ENCODE peak calls at places on chromosome 3, in nine cellular contexts. X is prostate gland, Z is gastrocnemius medialis, R is body of pancreas, O is endothelial cell of umbilical vein, L is HCT116, K is fibroblast of pulmonary artery, E is GM06990, S is astrocyte of the spinal cord. C is an unnamed sample.

GRCh38 chr3:133472242-133472641 is 72.4 kb downstream of the BFSP2 start:
- DNase-seq in Z (peak; percentile 44), S (no peak), L (no peak), X (no peak), R (peak; percentile 68), O (no peak), K (no peak), E (no peak), C (peak; percentile 37)

GRCh38 chr3:182325213-182325941 is 467.9 kb upstream of the ATP11B start:
- DNase-seq in S (peak; percentile 30), X (no peak), Z (no peak), O (peak; percentile 11), R (no peak), E (peak; percentile 30), L (no peak), K (no peak), C (no peak)

GRCh38 chr3:193211984-193212383 is 29.0 kb upstream of the PLAAT1 start:
- DNase-seq in Z (no peak), R (no peak), O (no peak), E (no peak), S (no peak), K (no peak), L (no peak), X (no peak), C (no peak)

GRCh38 chr3:187318819-187319616 is 27.5 kb upstream of the MASP1 start:
- DNase-seq in X (no peak), E (no peak), S (peak; percentile 68), L (peak; percentile 42), K (peak; percentile 82), O (peak; percentile 60), R (peak; percentile 62), Z (peak; percentile 23), C (peak; percentile 92)

GRCh38 chr3:10515884-10516495 is 10.6 kb upstream of the ATP2B2 start:
- DNase-seq in O (no peak), Z (no peak), R (no peak), E (no peak), L (no peak), X (no peak), S (no peak), K (no peak), C (no peak)

GRCh38 chr3:4417449-4417848 is 49.6 kb downstream of the SUMF1 start:
- DNase-seq in Z (no peak), K (peak; percentile 70), R (no peak), S (peak; percentile 84), L (no peak), O (no peak), X (peak; percentile 18), E (no peak), C (peak; percentile 27)

GRCh38 chr3:27378331-27378730 is 9.1 kb upstream of the NEK10 start:
- DNase-seq in S (no peak), E (no peak), K (no peak), L (no peak), O (no peak), X (no peak), Z (no peak), R (no peak), C (no peak)

GRCh38 chr3:53103566-53104296 is 26.5 kb downstream of the RFT1 start:
- DNase-seq in O (peak; percentile 56), Z (no peak), E (no peak), L (no peak), R (no peak), S (no peak), X (no peak), K (peak; percentile 51), C (peak; percentile 10)

GRCh38 chr3:102053375-102053989 is 204.2 kb downstream of the NFKBIZ start:
- DNase-seq in Z (no peak), L (no peak), E (no peak), O (peak; percentile 63), S (peak; percentile 74), K (peak; percentile 65), X (no peak), R (no peak), C (peak; percentile 45)

GRCh38 chr3:164458986-164459385 is 619.3 kb downstream of the SI start:
- DNase-seq in R (no peak), Z (no peak), E (no peak), K (peak; percentile 39), L (no peak), O (no peak), X (no peak), S (peak; percentile 80), C (peak; percentile 78)

GRCh38 chr3:105823149-105823866 is 45.5 kb downstream of the CBLB start:
- DNase-seq in K (peak; percentile 88), L (peak; percentile 70), O (peak; percentile 63), Z (no peak), S (peak; percentile 94), R (no peak), X (no peak), E (no peak), C (peak; percentile 87)

GRCh38 chr3:147941984-147942383 is 532.8 kb downstream of the ZIC1 start:
- DNase-seq in S (no peak), X (no peak), K (no peak), R (no peak), E (no peak), O (no peak), Z (no peak), L (no peak), C (no peak)

GRCh38 chr3:147940846-147941245 is 531.7 kb downstream of the ZIC1 start:
- DNase-seq in E (no peak), X (no peak), R (no peak), S (no peak), L (no peak), Z (no peak), O (no peak), K (no peak), C (no peak)

GRCh38 chr3:147943265-147943945 is 534.2 kb downstream of the ZIC1 start:
- DNase-seq in O (peak; percentile 85), K (peak; percentile 84), Z (no peak), R (no peak), S (peak; percentile 94), L (peak; percentile 47), X (no peak), E (no peak), C (peak; percentile 89)

GRCh38 chr3:147940400-147940799 is 531.2 kb downstream of the ZIC1 start:
- DNase-seq in O (no peak), X (no peak), E (no peak), L (no peak), K (no peak), R (no peak), S (peak; percentile 48), Z (no peak), C (no peak)

GRCh38 chr3:147945968-147946519 is 536.9 kb downstream of the ZIC1 start:
- DNase-seq in R (peak; percentile 72), X (no peak), O (peak; percentile 68), E (no peak), S (peak; percentile 98), K (peak; percentile 91), L (peak; percentile 32), Z (no peak), C (peak; percentile 89)
- TF ChIP-seq CTCF in R (peak; percentile 64), X (no peak), O (peak; percentile 40), E (peak; percentile 67), S (peak; percentile 82), K (peak; percentile 89), L (peak; percentile 36), Z (peak; percentile 45), C (peak; percentile 87)

GRCh38 chr3:24829632-24830229 is 335.1 kb upstream of the THRB start:
- DNase-seq in L (no peak), E (no peak), O (peak; percentile 5), X (peak; percentile 15), Z (no peak), R (peak; percentile 57), S (peak; percentile 9), K (no peak), C (no peak)

GRCh38 chr3:24830230-24831152 is 335.8 kb upstream of the THRB start:
- DNase-seq in S (no peak), R (peak; percentile 10), L (no peak), K (no peak), Z (no peak), O (no peak), E (no peak), X (no peak), C (no peak)

GRCh38 chr3:24834442-24834841 is 339.8 kb upstream of the THRB start:
- DNase-seq in S (no peak), O (no peak), K (no peak), L (no peak), X (no peak), Z (no peak), E (no peak), R (no peak), C (no peak)

GRCh38 chr3:24832878-24833277 is 338.2 kb upstream of the THRB start:
- DNase-seq in R (no peak), S (no peak), L (no peak), Z (no peak), X (no peak), O (no peak), K (no peak), E (no peak), C (no peak)

GRCh38 chr3:24829011-24829581 is 334.4 kb upstream of the THRB start:
- DNase-seq in S (no peak), R (peak; percentile 73), L (no peak), O (peak; percentile 14), E (no peak), X (peak; percentile 55), Z (peak; percentile 31), K (no peak), C (no peak)
- H3K4me3 ChIP-seq in S (peak overlapping the region; percentile 24), R (no peak overlapping the region), L (no peak overlapping the region), O (no peak overlapping the region), E (no peak overlapping the region), X (peak overlapping the region; percentile 51), Z (peak overlapping the region; percentile 61), K (no peak overlapping the region), C (no peak overlapping the region)

DNA sequence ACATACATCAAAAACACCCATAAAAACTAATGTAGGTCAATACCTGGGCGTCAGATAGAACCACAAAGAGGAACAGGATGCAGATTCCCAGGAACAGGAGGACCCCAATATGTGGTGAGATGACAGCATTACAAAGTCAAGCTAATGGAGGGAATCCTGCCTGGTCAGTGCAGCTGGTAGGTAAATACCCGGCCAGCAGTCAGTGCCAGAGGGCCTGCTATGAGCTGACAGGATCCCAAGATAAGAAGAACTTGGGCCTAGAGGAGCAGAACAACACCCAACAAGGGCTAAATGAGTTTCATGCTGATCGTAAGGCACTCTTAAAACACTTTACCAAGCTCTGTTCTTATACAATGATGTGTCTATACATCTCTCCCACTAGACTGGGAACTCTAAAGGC is 61.2 kb upstream of the KCNMB2 start:
- DNase-seq in O (no peak), R (peak; percentile 76), Z (no peak), K (no peak), S (no peak), X (peak; percentile 12), L (no peak), E (no peak), C (no peak)
- TF ChIP-seq CTCF in O (no peak), R (peak; percentile 40), Z (no peak), K (no peak), S (no peak), X (no peak), L (no peak), E (no peak), C (no peak)

DNA sequence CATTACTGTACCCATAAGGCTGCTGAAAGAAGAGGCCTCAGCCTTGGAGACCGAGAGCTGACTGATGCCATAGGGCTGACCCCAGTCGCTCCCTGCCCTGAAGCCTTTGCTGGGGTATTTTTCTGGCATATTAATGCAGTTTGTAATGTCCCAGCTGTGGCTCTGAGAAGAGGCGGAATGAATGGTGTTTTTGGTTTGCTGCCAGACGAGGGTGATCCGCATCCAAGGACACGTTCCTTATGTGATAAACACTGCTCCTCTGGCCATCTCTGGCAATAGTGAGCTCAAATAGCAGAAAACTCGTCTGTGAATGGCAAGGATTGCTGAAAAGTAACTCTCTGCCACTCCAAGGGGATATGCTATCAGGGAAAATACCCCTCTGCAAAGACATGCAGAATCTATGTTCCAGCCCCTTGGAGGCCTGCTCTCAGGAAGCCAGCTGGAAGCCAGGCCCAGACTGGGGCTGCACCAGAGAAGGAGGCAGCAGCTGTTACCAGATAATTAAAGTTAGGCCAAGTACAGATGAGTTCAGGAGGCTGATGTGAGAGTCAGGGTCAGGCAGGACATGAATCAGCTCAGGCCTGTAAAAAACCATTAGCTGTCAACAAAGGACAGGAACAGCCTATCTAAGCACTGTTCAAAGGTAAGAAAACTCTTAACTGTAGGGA is 28.9 kb upstream of the KLHL6 start:
- DNase-seq in X (no peak), R (no peak), E (no peak), S (peak; percentile 3), Z (peak; percentile 41), O (peak; percentile 71), K (peak; percentile 76), L (no peak), C (peak; percentile 65)
- H3K4me3 ChIP-seq in X (no peak overlapping the region), R (no peak overlapping the region), E (no peak overlapping the region), S (no peak overlapping the region), Z (no peak overlapping the region), O (no peak overlapping the region), K (no peak overlapping the region), L (no peak overlapping the region), C (no peak overlapping the region)

C was measured in AG10803.